ENCODE peak calls at places on chromosome 6, in six cellular contexts. P is NCI-H1105; Z is cerebellar cortex; F is amygdala; C is EL; G is activated naive CD4-positive, alpha-beta T cell treated with Interleukin-2 at 50 U/mL for 16 hours. J is an unnamed sample.

GRCh38 chr6:6885521-6886088 is 222.2 kb upstream of the RREB1 start:
- DNase-seq in G (no peak), Z (no peak), P (no peak), F (peak; percentile 31), C (no peak), J (no peak)

GRCh38 chr6:82953871-82954270 is 111.8 kb downstream of the UBE3D start:
- DNase-seq in C (peak; percentile 26), F (no peak), G (no peak), P (no peak), Z (no peak), J (no peak)

GRCh38 chr6:52543729-52544324 is 33.0 kb downstream of the TRAM2 start:
- DNase-seq in C (peak; percentile 92), Z (no peak), F (no peak), G (no peak), P (no peak), J (no peak)

GRCh38 chr6:123610779-123611178 is 26.0 kb downstream of the TRDN start:
- DNase-seq in C (no peak), G (no peak), P (no peak), Z (no peak), F (no peak), J (no peak)

GRCh38 chr6:8389034-8389818 is 46.1 kb downstream of the SLC35B3 start:
- DNase-seq in Z (no peak), P (peak; percentile 72), C (no peak), G (no peak), F (no peak), J (no peak)

GRCh38 chr6:15244605-15245360 is 1.1 kb upstream of the JARID2 start:
- DNase-seq in F (peak; percentile 75), C (peak; percentile 78), P (peak; percentile 48), Z (peak; percentile 82), G (peak; percentile 66), J (peak; percentile 63)

GRCh38 chr6:36334343-36334742 is 2.3 kb downstream of the BNIP5 start:
- DNase-seq in P (no peak), Z (no peak), F (no peak), C (no peak), G (no peak), J (no peak)

GRCh38 chr6:113340371-113340770 is 516.8 kb upstream of the MARCKS start:
- DNase-seq in C (no peak), Z (no peak), G (no peak), F (no peak), P (no peak), J (no peak)

GRCh38 chr6:139983555-139984276 is 609.3 kb upstream of the CITED2 start:
- DNase-seq in Z (peak; percentile 58), F (no peak), C (peak; percentile 84), G (no peak), P (no peak), J (no peak)

GRCh38 chr6:129835691-129836090 is 25.4 kb downstream of the TMEM244 start:
- DNase-seq in F (no peak), G (no peak), C (peak; percentile 28), P (no peak), Z (no peak), J (no peak)

GRCh38 chr6:75481936-75482593 is 11.5 kb downstream of the FILIP1 start:
- DNase-seq in P (no peak), F (no peak), G (no peak), C (peak; percentile 59), Z (no peak), J (no peak)

GRCh38 chr6:80531676-80532619 is 425.5 kb downstream of the BCKDHB start:
- DNase-seq in P (no peak), Z (no peak), G (no peak), C (peak; percentile 23), F (no peak), J (no peak)

GRCh38 chr6:127518710-127519468 is at the start of gene MTCL3:
- DNase-seq in Z (peak; percentile 64), F (peak; percentile 45), G (peak; percentile 73), C (peak; percentile 60), P (peak; percentile 94), J (peak; percentile 40)

GRCh38 chr6:33248643-33248931 is 23.1 kb downstream of the VPS52 start:
- DNase-seq in C (peak; percentile 69), Z (no peak), G (no peak), F (no peak), P (no peak), J (no peak)

GRCh38 chr6:6025736-6026135 is 19.0 kb upstream of the NRN1 start:
- DNase-seq in P (no peak), G (no peak), Z (no peak), C (no peak), F (no peak), J (no peak)

GRCh38 chr6:106825156-106825555 is 149.4 kb downstream of the CD24 start:
- DNase-seq in P (no peak), F (no peak), Z (no peak), G (no peak), C (peak; percentile 28), J (no peak)

GRCh38 chr6:118212451-118213173 is 305.5 kb downstream of the SLC35F1 start:
- DNase-seq in G (no peak), Z (no peak), C (no peak), F (no peak), P (no peak), J (no peak)

GRCh38 chr6:47174502-47175023 is 132.4 kb upstream of the ADGRF1 start:
- DNase-seq in P (no peak), G (no peak), C (no peak), Z (no peak), F (no peak), J (no peak)

GRCh38 chr6:130993292-130993765 is 69.7 kb downstream of the EPB41L2 start:
- DNase-seq in G (no peak), F (no peak), C (no peak), P (no peak), Z (no peak), J (no peak)

GRCh38 chr6:142297996-142298753 is 3.6 kb upstream of the ADGRG6 start:
- DNase-seq in C (peak; percentile 92), Z (no peak), P (no peak), G (no peak), F (no peak), J (no peak)

GRCh38 chr6:15147827-15148226 is 98.0 kb upstream of the JARID2 start:
- DNase-seq in Z (peak; percentile 70), C (no peak), G (no peak), F (no peak), P (no peak), J (no peak)

GRCh38 chr6:135185483-135185882 is 4.4 kb downstream of the MYB start:
- DNase-seq in G (no peak), C (no peak), P (peak; percentile 63), F (no peak), Z (no peak), J (no peak)

GRCh38 chr6:161139766-161140553 is 133.9 kb downstream of the AGPAT4 start:
- DNase-seq in F (no peak), P (no peak), Z (no peak), C (no peak), G (no peak), J (no peak)

GRCh38 chr6:123519191-123519510 is 117.6 kb downstream of the TRDN start:
- DNase-seq in G (no peak), Z (peak; percentile 22), F (peak; percentile 21), C (no peak), P (no peak), J (no peak)

GRCh38 chr6:38644951-38645350 is 5.2 kb upstream of the BTBD9 start:
- DNase-seq in Z (peak; percentile 20), G (no peak), P (no peak), F (no peak), C (no peak), J (no peak)

GRCh38 chr6:30264731-30265130 is 51.5 kb upstream of the TRIM26 start:
- DNase-seq in G (no peak), F (no peak), Z (peak; percentile 12), P (no peak), C (peak; percentile 73), J (no peak)

GRCh38 chr6:35298625-35299140 is 1.1 kb downstream of the DEF6 start:
- DNase-seq in F (no peak), C (no peak), P (no peak), Z (no peak), G (no peak), J (no peak)